ENCODE peak calls at places on chromosomes 6 and 20, in four cellular contexts. U is putamen, R is right atrium auricular region, X is tibial nerve. E is an unnamed sample.

GRCh38 chr6:45987866-45988265 is 27.8 kb downstream of the CLIC5 start:
- DNase-seq in U (no peak), R (no peak), X (no peak), E (no peak)

GRCh38 chr20:24670981-24671380 is 201.6 kb downstream of the SYNDIG1 start:
- DNase-seq in U (no peak), R (no peak), X (no peak), E (no peak)

GRCh38 chr6:125421853-125422252 is 120.1 kb upstream of the HDDC2 start:
- DNase-seq in U (no peak), R (peak), X (no peak), E (no peak)

GRCh38 chr20:20721489-20721888 is 9.0 kb upstream of the RALGAPA2 start:
- DNase-seq in U (no peak), R (no peak), X (no peak), E (no peak)

GRCh38 chr6:137006056-137006455 is 38.7 kb downstream of the IL20RA start:
- DNase-seq in U (no peak), R (no peak), X (no peak), E (no peak)

GRCh38 chr6:112443666-112444065 is 96.5 kb downstream of the RFPL4B start:
- DNase-seq in U (no peak), R (peak), X (peak), E (no peak)

GRCh38 chr6:112149719-112150263 is 62.4 kb downstream of the FAM229B start:
- DNase-seq in U (no peak), R (no peak), X (no peak), E (no peak)

GRCh38 chr6:22598386-22598785 is 29.0 kb downstream of the HDGFL1 start:
- DNase-seq in U (no peak), R (no peak), X (no peak), E (no peak)

GRCh38 chr20:57613481-57613921 is 6.7 kb downstream of the ZBP1 start:
- DNase-seq in U (no peak), R (no peak), X (no peak), E (no peak)

GRCh38 chr6:107144014-107144413 is 28.7 kb upstream of the BEND3 start:
- DNase-seq in U (no peak), R (no peak), X (no peak), E (no peak)

GRCh38 chr6:44045672-44046015 is 81.6 kb downstream of the MRPL14 start:
- DNase-seq in U (peak), R (no peak), X (no peak), E (no peak)

GRCh38 chr6:44268095-44268628 is 2.1 kb upstream of the TMEM151B start:
- DNase-seq in U (no peak), R (no peak), X (no peak), E (peak)

GRCh38 chr6:128158496-128158895 is 257.6 kb upstream of the THEMIS start:
- DNase-seq in U (no peak), R (no peak), X (no peak), E (no peak)

GRCh38 chr20:34389206-34389953 is 26.3 kb downstream of the ITCH start:
- DNase-seq in U (no peak), R (no peak), X (no peak), E (no peak)

GRCh38 chr6:41846666-41847237 is 48.4 kb downstream of the USP49 start:
- DNase-seq in U (peak), R (no peak), X (no peak), E (peak)

GRCh38 chr6:64050586-64050985 is 415.0 kb downstream of the PHF3 start:
- DNase-seq in U (no peak), R (no peak), X (no peak), E (no peak)

GRCh38 chr6:70806086-70806485 is 138.4 kb downstream of the SMAP1 start:
- DNase-seq in U (no peak), R (no peak), X (no peak), E (no peak)

GRCh38 chr6:11042025-11042749 is 1.9 kb downstream of the ELOVL2 start:
- DNase-seq in U (no peak), R (no peak), X (no peak), E (no peak)

GRCh38 chr6:169854813-169855212 is 103.4 kb downstream of the ERMARD start:
- DNase-seq in U (no peak), R (peak), X (no peak), E (no peak)

GRCh38 chr6:16690244-16691142 is 70.8 kb downstream of the ATXN1 start:
- DNase-seq in U (no peak), R (no peak), X (no peak), E (no peak)

GRCh38 chr6:3518356-3518841 is 61.5 kb upstream of the SLC22A23 start:
- DNase-seq in U (no peak), R (no peak), X (no peak), E (no peak)

GRCh38 chr6:81169166-81169565 is 583.3 kb downstream of the TENT5A start:
- DNase-seq in U (no peak), R (no peak), X (no peak), E (no peak)

GRCh38 chr6:127999032-127999431 is 98.2 kb upstream of the THEMIS start:
- DNase-seq in U (no peak), R (no peak), X (no peak), E (no peak)

GRCh38 chr20:63052571-63053429 is 46.0 kb upstream of the BHLHE23 start:
- DNase-seq in U (no peak), R (no peak), X (no peak), E (no peak)

GRCh38 chr6:168873266-168873665 is 380.4 kb downstream of the THBS2 start:
- DNase-seq in U (no peak), R (no peak), X (no peak), E (no peak)

GRCh38 chr6:45631396-45631795 is 253.7 kb upstream of the SUPT3H start:
- DNase-seq in U (no peak), R (no peak), X (no peak), E (no peak)

GRCh38 chr6:136077834-136078576 is 172.1 kb downstream of the MTFR2 start:
- DNase-seq in U (no peak), R (no peak), X (no peak), E (no peak)

GRCh38 chr6:13795041-13795748 is 19.2 kb downstream of the MCUR1 start:
- DNase-seq in U (peak), R (peak), X (peak), E (peak)

GRCh38 chr20:24742989-24743388 is 206.1 kb upstream of the CST7 start:
- DNase-seq in U (no peak), R (peak), X (no peak), E (peak)

GRCh38 chr6:47574789-47575188 is 97.2 kb downstream of the CD2AP start:
- DNase-seq in U (no peak), R (no peak), X (no peak), E (no peak)

GRCh38 chr20:50744143-50744792 is 12.9 kb downstream of the PARD6B start:
- DNase-seq in U (no peak), R (peak), X (no peak), E (no peak)

GRCh38 chr6:157708933-157709332 is 114.1 kb upstream of the SNX9 start:
- DNase-seq in U (no peak), R (no peak), X (no peak), E (no peak)

GRCh38 chr20:50001784-50002311 is 19.1 kb downstream of the SNAI1 start:
- DNase-seq in U (no peak), R (no peak), X (no peak), E (no peak)

GRCh38 chr6:68994561-68994960 is 359.5 kb downstream of the ADGRB3 start:
- DNase-seq in U (no peak), R (no peak), X (no peak), E (no peak)

GRCh38 chr6:144062757-144063156 is 32.6 kb downstream of the SF3B5 start:
- DNase-seq in U (no peak), R (no peak), X (no peak), E (peak)

GRCh38 chr20:50519036-50519780 is 9.0 kb downstream of the PTPN1 start:
- DNase-seq in U (no peak), R (no peak), X (no peak), E (peak)